ENCODE peak calls at places on chromosomes 3 and 15, in six cellular contexts. T is AG08395; J is small intestine; W is T-helper 17 cell; B is stimulated activated CD4-positive, alpha-beta T cell treated with anti-CD3 and anti-CD28 coated beads, Interleukin-1b, Interleukin-23, amount 100 ng/mL, for 1 hour; H is T47D. X is an unnamed sample.

GRCh38 chr3:51642462-51642861 is 28.6 kb upstream of the TEX264 start:
- DNase-seq in T (no peak), J (no peak), W (no peak), B (no peak), H (peak), X (no peak)

GRCh38 chr15:69400850-69401249 is 13.3 kb upstream of the KIF23 start:
- DNase-seq in T (no peak), J (no peak), W (no peak), B (no peak), H (no peak), X (no peak)

GRCh38 chr3:183260167-183260904 is 7.3 kb downstream of the B3GNT5 start:
- DNase-seq in T (no peak), J (no peak), W (no peak), B (no peak), H (no peak), X (no peak)

GRCh38 chr3:52704611-52705437 is 767 bp downstream of the GLT8D1 start:
- DNase-seq in T (peak), J (peak), W (no peak), B (no peak), H (peak), X (no peak)

GRCh38 chr3:130516645-130517512 is at the start of gene COL6A6:
- DNase-seq in T (peak), J (no peak), W (no peak), B (no peak), H (no peak), X (no peak)

GRCh38 chr15:74816624-74817369 is 4.2 kb downstream of the LMAN1L start:
- DNase-seq in T (peak), J (no peak), W (no peak), B (no peak), H (no peak), X (no peak)

GRCh38 chr3:42880601-42881451 is 5.1 kb upstream of the CYP8B1 start:
- DNase-seq in T (peak), J (peak), W (peak), B (peak), H (peak), X (peak)

GRCh38 chr15:68431792-68432401 is at the start of gene ITGA11:
- DNase-seq in T (peak), J (peak), W (no peak), B (no peak), H (peak), X (no peak)

GRCh38 chr3:132210476-132211346 is 106.5 kb upstream of the ACP3 start:
- DNase-seq in T (no peak), J (peak), W (no peak), B (peak), H (no peak), X (no peak)

GRCh38 chr15:62809106-62809967 is 233.2 kb upstream of the TPM1 start:
- DNase-seq in T (peak), J (no peak), W (no peak), B (no peak), H (no peak), X (no peak)

GRCh38 chr3:37457392-37458065 is 283.1 kb upstream of the LRRFIP2 start:
- DNase-seq in T (no peak), J (no peak), W (no peak), B (no peak), H (peak), X (no peak)

GRCh38 chr3:58586776-58587192 is 9.6 kb upstream of the FAM107A start:
- DNase-seq in T (no peak), J (no peak), W (no peak), B (no peak), H (no peak), X (no peak)

GRCh38 chr3:67923796-67924195 is 269.4 kb upstream of the SUCLG2 start:
- DNase-seq in T (no peak), J (no peak), W (no peak), B (no peak), H (no peak), X (no peak)

GRCh38 chr15:56749982-56750381 is 16.7 kb upstream of the ZNF280D start:
- DNase-seq in T (no peak), J (no peak), W (no peak), B (no peak), H (no peak), X (no peak)

GRCh38 chr3:50657407-50657806 is 17.3 kb upstream of the DOCK3 start:
- DNase-seq in T (no peak), J (no peak), W (no peak), B (no peak), H (no peak), X (no peak)

GRCh38 chr3:108156312-108156853 is 65.6 kb upstream of the CD47 start:
- DNase-seq in T (no peak), J (no peak), W (no peak), B (no peak), H (no peak), X (no peak)

GRCh38 chr15:52857937-52858336 is 67.8 kb upstream of the ONECUT1 start:
- DNase-seq in T (no peak), J (no peak), W (no peak), B (no peak), H (no peak), X (no peak)

GRCh38 chr3:152910211-152910610 is 75.3 kb downstream of the P2RY1 start:
- DNase-seq in T (no peak), J (peak), W (no peak), B (no peak), H (peak), X (no peak)

GRCh38 chr3:128297401-128298138 is 144.3 kb downstream of the EEFSEC start:
- DNase-seq in T (peak), J (peak), W (no peak), B (no peak), H (peak), X (no peak)

GRCh38 chr15:58903232-58903631 is 30.2 kb downstream of the SLTM start:
- DNase-seq in T (no peak), J (no peak), W (no peak), B (no peak), H (no peak), X (no peak)

GRCh38 chr15:99718421-99718820 is 14.8 kb downstream of the LYSMD4 start:
- DNase-seq in T (no peak), J (no peak), W (no peak), B (no peak), H (no peak), X (no peak)

GRCh38 chr3:5123937-5124336 is 1.8 kb downstream of the ARL8B start:
- DNase-seq in T (no peak), J (no peak), W (no peak), B (no peak), H (no peak), X (no peak)

GRCh38 chr3:64541803-64542202 is 146.0 kb downstream of the ADAMTS9 start:
- DNase-seq in T (no peak), J (no peak), W (no peak), B (no peak), H (no peak), X (no peak)

GRCh38 chr3:172512363-172512762 is 10.9 kb downstream of the TNFSF10 start:
- DNase-seq in T (no peak), J (no peak), W (peak), B (peak), H (no peak), X (no peak)

GRCh38 chr3:152915695-152916094 is 80.8 kb downstream of the P2RY1 start:
- DNase-seq in T (no peak), J (peak), W (no peak), B (no peak), H (no peak), X (no peak)

GRCh38 chr3:137768361-137769320 is 4.5 kb downstream of the SOX14 start:
- DNase-seq in T (no peak), J (no peak), W (no peak), B (no peak), H (peak), X (no peak)

GRCh38 chr15:88622605-88622975 is 1.4 kb downstream of the AEN start:
- DNase-seq in T (no peak), J (no peak), W (no peak), B (no peak), H (no peak), X (no peak)

GRCh38 chr3:141096164-141096563 is 45.0 kb downstream of the SPSB4 start:
- DNase-seq in T (no peak), J (no peak), W (no peak), B (no peak), H (no peak), X (no peak)

GRCh38 chr3:9778518-9779129 is 8.9 kb upstream of the CAMK1 start:
- DNase-seq in T (no peak), J (peak), W (no peak), B (no peak), H (no peak), X (no peak)

GRCh38 chr3:169879013-169879412 is 9.3 kb upstream of the LRRC31 start:
- DNase-seq in T (no peak), J (no peak), W (no peak), B (no peak), H (no peak), X (no peak)

X was measured in glomerular endothelial cell.